ENCODE peak calls at places on chromosomes 11 and 22, in six cellular contexts. G is testis, S is AG04450, A is psoas muscle, M is epithelial cell of proximal tubule, O is nephron progenitor cell. Z is an unnamed sample.

GRCh38 chr11:4443479-4443878 is 5.6 kb upstream of the OR52K2 start:
- DNase-seq in G (no peak), S (no peak), A (no peak), M (no peak), O (no peak), Z (no peak)

GRCh38 chr11:6067502-6067901 is 36.9 kb upstream of the OR56A1 start:
- DNase-seq in G (no peak), S (no peak), A (no peak), M (no peak), O (no peak), Z (no peak)

GRCh38 chr11:32034680-32035079 is 56.2 kb upstream of the RCN1 start:
- DNase-seq in G (no peak), S (no peak), A (no peak), M (no peak), O (no peak), Z (no peak)

GRCh38 chr11:22304337-22304961 is 33.7 kb upstream of the SLC17A6 start:
- DNase-seq in G (no peak), S (no peak), A (no peak), M (peak), O (no peak), Z (no peak)

GRCh38 chr11:122180435-122180834 is 64.4 kb upstream of the BLID start:
- DNase-seq in G (no peak), S (peak), A (no peak), M (no peak), O (no peak), Z (no peak)

GRCh38 chr22:50104149-50104548 is 14.3 kb downstream of the MOV10L1 start:
- DNase-seq in G (no peak), S (no peak), A (no peak), M (no peak), O (no peak), Z (no peak)

GRCh38 chr11:119339581-119340334 is 925 bp downstream of the C1QTNF5 start:
- DNase-seq in G (peak), S (no peak), A (peak), M (no peak), O (peak), Z (peak)

GRCh38 chr11:48052183-48053040 is 72.1 kb downstream of the PTPRJ start:
- DNase-seq in G (no peak), S (peak), A (no peak), M (peak), O (no peak), Z (no peak)

GRCh38 chr11:97537407-97538150 is 1147.8 kb downstream of the JRKL start:
- DNase-seq in G (no peak), S (no peak), A (no peak), M (no peak), O (peak), Z (no peak)

GRCh38 chr22:38738475-38739070 is 17.2 kb downstream of the SUN2 start:
- DNase-seq in G (no peak), S (no peak), A (peak), M (no peak), O (no peak), Z (no peak)

GRCh38 chr11:35812850-35813249 is 131.0 kb upstream of the LDLRAD3 start:
- DNase-seq in G (peak), S (no peak), A (no peak), M (no peak), O (no peak), Z (no peak)

DNA sequence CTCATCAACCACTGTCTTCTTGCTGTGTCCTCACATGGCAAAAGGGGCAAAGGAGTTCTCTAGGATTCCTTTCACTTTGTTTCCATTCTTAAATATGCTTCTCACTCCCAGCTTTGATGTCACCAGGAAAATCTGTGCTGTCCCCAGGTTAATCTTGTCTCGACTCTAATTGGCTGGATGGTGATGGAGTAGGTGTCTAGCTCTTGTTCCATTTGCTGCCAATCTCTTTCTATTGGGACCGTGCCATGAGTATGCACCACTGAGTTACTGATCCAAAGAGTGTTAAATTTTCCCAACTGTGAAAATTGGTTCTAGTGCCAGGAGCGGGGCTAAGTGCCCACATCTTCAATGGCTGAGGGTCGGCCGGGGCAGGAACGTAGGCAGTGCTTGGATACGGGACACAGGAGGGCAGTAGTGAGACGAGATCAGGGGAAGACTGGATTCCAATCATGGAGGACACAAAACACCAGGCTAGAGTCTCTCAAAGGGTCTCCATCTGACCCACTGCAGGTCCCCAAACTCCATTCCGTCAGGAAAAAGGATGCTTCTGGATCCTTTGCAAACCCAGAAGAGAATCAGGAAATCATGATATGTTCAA is 47.7 kb upstream of the CSNK2A3 start:
- DNase-seq in G (no peak), S (no peak), A (no peak), M (no peak), O (no peak), Z (no peak)
- TF ChIP-seq CTCF in G (no peak), S (no peak), A (peak), M (peak), O (peak), Z (peak)

GRCh38 chr22:44621401-44622146 is 80.4 kb upstream of the PRR5 start:
- DNase-seq in G (no peak), S (no peak), A (peak), M (no peak), O (no peak), Z (no peak)
- TF ChIP-seq CTCF in G (no peak), S (no peak), A (no peak), M (no peak), O (no peak), Z (no peak)

GRCh38 chr11:65726660-65727059 is 6.1 kb upstream of the RNASEH2C start:
- DNase-seq in G (no peak), S (no peak), A (no peak), M (no peak), O (no peak), Z (no peak)
- TF ChIP-seq CTCF in G (no peak), S (no peak), A (no peak), M (no peak), O (no peak), Z (no peak)

GRCh38 chr11:112784323-112785073 is 176.7 kb upstream of the NCAM1 start:
- DNase-seq in G (peak), S (no peak), A (peak), M (peak), O (peak), Z (no peak)
- TF ChIP-seq CTCF in G (no peak), S (no peak), A (no peak), M (peak), O (no peak), Z (no peak)

GRCh38 chr11:116825434-116825833 is 2.3 kb upstream of the APOA4 start:
- DNase-seq in G (no peak), S (no peak), A (no peak), M (no peak), O (no peak), Z (no peak)
- TF ChIP-seq CTCF in G (no peak), S (no peak), A (no peak), M (no peak), O (no peak), Z (no peak)

Z was measured in neural crest cell.